ENCODE peak calls at places on chromosomes 7 and 10, in seven cellular contexts. U, S, O, T, R, K and H are unnamed samples. For H3K27me3 and H3K79me2, the result is how much of the 10 kb centered on the place peaks cover.

GRCh38 chr7:157539521-157539920 is 202.7 kb downstream of the DNAJB6 start:
- DNase-seq in K (no peak), T (no peak), S (no peak), U (no peak), R (no peak), O (no peak), H (no peak)

GRCh38 chr7:140059288-140060242 is 3.2 kb downstream of the PARP12 start:
- DNase-seq in U (peak), T (peak), O (peak), R (peak), K (peak), S (peak), H (no peak)

GRCh38 chr7:106222545-106222944 is 62.2 kb downstream of the NAMPT start:
- DNase-seq in U (no peak), T (no peak), O (no peak), K (no peak), S (no peak), R (no peak), H (no peak)

GRCh38 chr10:5467634-5468255 is 31.6 kb downstream of the CALML5 start:
- DNase-seq in K (peak), U (no peak), T (no peak), S (no peak), O (no peak), R (no peak), H (no peak)

GRCh38 chr7:101717986-101718746 is 89.1 kb upstream of the MYL10 start:
- DNase-seq in U (no peak), R (no peak), O (no peak), T (peak), S (peak), K (peak), H (peak)

GRCh38 chr10:77578583-77579227 is 58.9 kb downstream of the KCNMA1 start:
- DNase-seq in U (no peak), O (peak), K (no peak), T (no peak), S (no peak), R (peak), H (no peak)

GRCh38 chr10:114151486-114151885 is 22.5 kb downstream of the CCDC186 start:
- DNase-seq in R (peak), K (no peak), U (no peak), O (peak), S (peak), T (no peak), H (no peak)

GRCh38 chr10:6320320-6321010 is 117.7 kb downstream of the PFKFB3 start:
- DNase-seq in K (no peak), S (no peak), O (no peak), R (no peak), U (no peak), T (no peak), H (no peak)

GRCh38 chr7:39565538-39565937 is 666 bp upstream of the YAE1 start:
- DNase-seq in S (no peak), O (peak), T (no peak), R (peak), K (peak), U (no peak), H (no peak)

GRCh38 chr7:31006864-31007263 is 43.1 kb downstream of the GHRHR start:
- DNase-seq in U (no peak), K (no peak), O (no peak), R (no peak), T (no peak), S (no peak), H (no peak)

GRCh38 chr7:29748286-29749099 is 57.8 kb upstream of the WIPF3 start:
- DNase-seq in O (peak), S (no peak), K (peak), T (peak), U (peak), R (peak), H (peak)

DNA sequence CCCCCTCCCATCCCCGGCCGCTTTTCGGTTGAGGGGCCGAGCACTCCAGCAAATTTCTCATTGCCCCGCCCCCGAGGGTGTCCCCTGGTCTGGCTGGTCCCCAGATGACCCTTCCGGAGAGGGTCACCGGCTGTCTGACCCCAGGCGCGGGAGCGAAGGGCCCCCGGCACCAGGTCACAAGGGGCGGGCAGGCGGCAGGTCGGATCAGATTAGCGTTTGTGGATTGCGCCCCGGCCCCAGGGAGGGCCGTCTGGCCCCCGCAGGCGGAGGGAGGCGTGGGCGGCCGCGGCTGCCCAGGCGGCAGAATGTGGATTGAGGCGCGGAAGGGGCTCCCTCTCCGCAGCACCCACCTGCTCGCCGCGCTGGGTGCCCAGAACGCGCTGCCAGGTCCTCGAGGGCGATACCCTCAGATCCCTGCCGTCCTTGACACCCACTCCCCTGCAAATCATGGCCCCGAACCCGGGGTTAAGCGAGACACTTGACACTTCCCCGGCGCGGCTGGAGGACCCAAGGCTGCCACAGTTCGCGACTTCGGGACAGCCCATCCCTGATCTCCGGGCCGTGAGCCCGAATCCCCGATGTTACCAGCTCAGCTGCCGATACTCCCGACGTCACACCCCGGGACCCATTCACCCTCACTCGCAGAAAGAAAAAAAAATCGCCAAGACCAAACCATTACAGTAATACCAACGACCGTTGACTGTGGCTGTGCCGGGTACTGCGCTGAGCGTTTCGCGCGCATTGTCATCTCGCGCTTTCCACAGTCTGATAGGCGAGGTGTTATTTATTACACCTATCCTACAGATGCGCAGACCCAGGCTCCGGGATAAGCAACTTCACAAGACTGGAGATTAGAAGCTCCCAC is 953 bp downstream of the NODAL start:
- DNase-seq in U (no peak), R (no peak), S (no peak), T (peak), K (no peak), O (no peak), H (peak)
- H3K27me3 ChIP-seq in U (half or more), R (under half), S (under half), T (under half), K (half or more), O (under half), H (under half)

GRCh38 chr7:38374507-38374906 is 101.1 kb upstream of the TARP start:
- DNase-seq in S (no peak), T (peak), O (no peak), R (peak), K (peak), U (peak), H (peak)
- H3K79me2 ChIP-seq in S (under half), T (under half), O (under half), R (under half), K (under half), U (under half), H (under half)

GRCh38 chr10:70942725-70943124 is 54.4 kb upstream of the PCBD1 start:
- DNase-seq in S (no peak), K (no peak), O (no peak), T (no peak), R (peak), U (no peak), H (no peak)

GRCh38 chr10:70943806-70944466 is 55.6 kb upstream of the PCBD1 start:
- DNase-seq in U (no peak), K (no peak), R (no peak), O (no peak), S (no peak), T (no peak), H (no peak)

GRCh38 chr10:70940834-70941568 is 52.6 kb upstream of the PCBD1 start:
- DNase-seq in T (peak), U (peak), O (peak), K (peak), R (peak), S (peak), H (no peak)

GRCh38 chr10:70943249-70943648 is 54.9 kb upstream of the PCBD1 start:
- DNase-seq in R (no peak), K (no peak), S (no peak), O (no peak), T (no peak), U (no peak), H (no peak)

DNA sequence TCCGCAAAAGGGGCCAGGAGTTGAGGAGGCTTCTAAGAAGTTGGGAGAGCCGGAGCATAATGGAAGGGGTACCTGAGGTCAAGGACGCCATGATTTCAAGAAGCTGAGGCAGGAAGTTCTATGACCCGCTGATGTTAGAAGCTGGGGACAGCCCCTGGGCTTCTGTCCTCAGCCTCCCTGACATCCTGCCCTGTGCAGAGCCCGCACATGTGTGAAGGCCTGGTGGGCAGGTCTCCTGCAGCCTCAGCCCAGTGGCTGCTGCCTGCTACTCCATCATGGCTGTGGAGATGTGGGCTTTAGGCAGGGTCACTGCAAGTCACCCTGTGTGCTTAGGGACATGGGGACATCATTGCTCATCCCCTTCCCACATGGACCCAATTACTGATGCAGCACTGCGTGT is 53.8 kb upstream of the PCBD1 start:
- DNase-seq in O (no peak), U (no peak), S (no peak), R (no peak), T (peak), K (no peak), H (no peak)
- H3K27me3 ChIP-seq in O (under half), U (half or more), S (half or more), R (under half), T (under half), K (under half), H (under half)

DNA sequence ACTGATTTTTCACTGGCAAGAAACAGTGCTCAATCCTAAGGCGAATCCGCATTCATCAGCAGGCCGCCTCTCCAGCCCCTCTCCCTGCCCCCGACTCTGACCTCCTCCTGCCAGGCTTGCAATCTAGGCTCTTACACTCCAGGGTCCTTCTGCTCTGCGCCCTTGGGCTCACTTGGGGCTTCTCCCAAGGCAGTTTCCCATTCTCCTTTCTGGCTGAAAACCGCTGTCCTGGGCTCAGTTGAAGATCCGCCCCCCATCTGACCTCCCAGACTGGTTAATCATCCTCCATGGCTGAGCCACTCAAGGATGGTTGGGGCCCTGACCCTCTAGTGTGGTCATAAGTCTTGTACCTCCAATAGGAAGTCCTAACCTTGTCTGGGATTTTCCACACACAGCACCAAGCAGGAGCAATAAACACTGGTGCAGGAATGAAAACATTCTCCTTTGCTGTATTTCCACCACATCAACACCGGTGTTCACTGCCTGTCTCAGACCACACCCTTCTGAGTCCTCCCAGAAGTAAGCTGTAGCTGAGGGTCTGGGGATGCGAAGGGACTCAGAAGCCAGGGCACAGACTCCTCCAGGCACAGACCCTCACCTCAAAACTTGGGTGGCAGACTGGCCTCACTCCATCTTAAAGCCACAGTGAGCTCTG is 42.4 kb downstream of the TNS3 start:
- DNase-seq in O (no peak), U (no peak), K (peak), R (no peak), S (no peak), T (no peak), H (no peak)
- H3K79me2 ChIP-seq in O (under half), U (under half), K (half or more), R (half or more), S (half or more), T (half or more), H (under half)

GRCh38 chr7:128037081-128037480 is 5.8 kb upstream of the LRRC4 start:
- DNase-seq in R (no peak), T (no peak), U (no peak), K (no peak), S (no peak), O (no peak), H (no peak)
- H3K27me3 ChIP-seq in R (under half), T (under half), U (under half), K (under half), S (under half), O (under half), H (under half)

GRCh38 chr7:92696584-92696983 is 106.4 kb upstream of the FAM133B start:
- DNase-seq in O (no peak), R (no peak), K (no peak), T (no peak), U (no peak), S (no peak), H (no peak)
- H3K79me2 ChIP-seq in O (half or more), R (under half), K (under half), T (half or more), U (under half), S (under half), H (under half)